ENCODE peak calls at places on chromosome 13, in seven cellular contexts. L is astrocyte of the spinal cord, F is AG04450, U is astrocyte, A is left ventricle myocardium inferior, Q is WTC11, V is A549. P is an unnamed sample.

GRCh38 chr13:106795847-106796246 is 227.9 kb upstream of the ARGLU1 start:
- DNase-seq in L (no peak), F (no peak), U (no peak), A (no peak), Q (no peak), V (no peak), P (no peak)

GRCh38 chr13:101640797-101641400 is 188.4 kb downstream of the ITGBL1 start:
- DNase-seq in L (peak; percentile 76), F (peak; percentile 18), U (peak; percentile 82), A (no peak), Q (no peak), V (peak; percentile 20), P (no peak)

GRCh38 chr13:67736646-67737420 is 506.7 kb upstream of the PCDH9 start:
- DNase-seq in L (peak; percentile 95), F (peak; percentile 37), U (peak; percentile 89), A (no peak), Q (peak; percentile 28), V (peak; percentile 43), P (no peak)

GRCh38 chr13:101289764-101290163 is 126.5 kb downstream of the NALCN start:
- DNase-seq in L (peak; percentile 80), F (peak; percentile 13), U (peak; percentile 64), A (no peak), Q (peak; percentile 79), V (peak; percentile 11), P (no peak)

GRCh38 chr13:93450226-93450625 is 223.6 kb downstream of the GPC6 start:
- DNase-seq in L (peak; percentile 26), F (peak; percentile 34), U (peak; percentile 75), A (no peak), Q (no peak), V (no peak), P (no peak)

GRCh38 chr13:47087841-47088240 is 191.0 kb upstream of the HTR2A start:
- DNase-seq in L (peak; percentile 79), F (peak; percentile 20), U (peak; percentile 77), A (no peak), Q (no peak), V (no peak), P (no peak)

GRCh38 chr13:51269039-51269438 is 46.8 kb downstream of the FAM124A start:
- DNase-seq in L (peak; percentile 50), F (no peak), U (peak; percentile 49), A (no peak), Q (no peak), V (no peak), P (no peak)

GRCh38 chr13:41707192-41707858 is 250.0 kb downstream of the RGCC start:
- DNase-seq in L (no peak), F (no peak), U (peak; percentile 4), A (no peak), Q (no peak), V (no peak), P (no peak)

GRCh38 chr13:48311223-48311622 is 7.7 kb downstream of the RB1 start:
- DNase-seq in L (no peak), F (no peak), U (no peak), A (no peak), Q (no peak), V (no peak), P (no peak)

GRCh38 chr13:29524176-29524575 is 71.3 kb downstream of the SLC7A1 start:
- DNase-seq in L (peak; percentile 26), F (no peak), U (no peak), A (peak; percentile 79), Q (no peak), V (no peak), P (no peak)

GRCh38 chr13:34522818-34523217 is 419.3 kb upstream of the NBEA start:
- DNase-seq in L (peak; percentile 22), F (no peak), U (peak; percentile 81), A (no peak), Q (no peak), V (peak; percentile 40), P (no peak)

GRCh38 chr13:114164681-114165429 is 14.2 kb upstream of the CFAP97D2 start:
- DNase-seq in L (no peak), F (no peak), U (no peak), A (no peak), Q (no peak), V (no peak), P (no peak)

GRCh38 chr13:19634129-19634740 is 776 bp downstream of the MPHOSPH8 start:
- DNase-seq in L (peak; percentile 51), F (no peak), U (peak; percentile 45), A (no peak), Q (no peak), V (peak; percentile 7), P (no peak)

GRCh38 chr13:79791471-79792042 is 310.6 kb downstream of the NDFIP2 start:
- DNase-seq in L (no peak), F (no peak), U (no peak), A (no peak), Q (no peak), V (no peak), P (no peak)

GRCh38 chr13:43363156-43363918 is 340.0 kb downstream of the DNAJC15 start:
- DNase-seq in L (peak; percentile 65), F (peak; percentile 16), U (peak; percentile 77), A (no peak), Q (no peak), V (no peak), P (no peak)

GRCh38 chr13:71602327-71602726 is 264.7 kb downstream of the DACH1 start:
- DNase-seq in L (no peak), F (no peak), U (no peak), A (no peak), Q (no peak), V (no peak), P (no peak)

GRCh38 chr13:75812751-75813181 is 176.6 kb downstream of the LMO7 start:
- DNase-seq in L (peak; percentile 51), F (no peak), U (peak; percentile 27), A (no peak), Q (no peak), V (no peak), P (no peak)

GRCh38 chr13:113428469-113428865 is 24.8 kb downstream of the ADPRHL1 start:
- DNase-seq in L (no peak), F (no peak), U (no peak), A (no peak), Q (no peak), V (no peak), P (no peak)

GRCh38 chr13:113666951-113667701 is at the start of gene GRK1:
- DNase-seq in L (no peak), F (no peak), U (no peak), A (peak; percentile 8), Q (peak; percentile 19), V (no peak), P (peak; percentile 11)

GRCh38 chr13:113499936-113500335 is 9.4 kb upstream of the DCUN1D2 start:
- DNase-seq in L (peak; percentile 25), F (no peak), U (peak; percentile 67), A (no peak), Q (no peak), V (no peak), P (no peak)

GRCh38 chr13:24505756-24506155 is 6.8 kb downstream of the PARP4 start:
- DNase-seq in L (no peak), F (no peak), U (no peak), A (no peak), Q (no peak), V (no peak), P (no peak)

DNA sequence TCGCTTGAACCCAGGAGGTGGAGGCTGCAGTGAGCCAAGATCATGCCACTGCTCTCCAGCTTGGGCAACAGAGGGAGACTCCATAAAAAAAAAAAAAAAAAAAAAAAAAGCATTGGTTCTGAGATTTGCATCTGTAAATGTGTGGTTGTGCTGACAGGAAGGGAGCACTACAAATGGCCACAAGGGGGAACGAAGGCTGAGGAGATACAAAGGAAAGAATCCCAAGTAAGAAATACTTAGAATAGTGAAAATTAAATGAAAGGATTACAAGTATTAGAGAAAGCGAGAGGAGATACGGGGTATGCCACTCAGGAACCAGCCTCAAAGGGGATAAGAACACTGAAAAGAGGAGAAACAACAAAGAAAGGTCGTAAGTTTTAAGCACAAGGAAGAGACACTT is 284.9 kb downstream of the KLF12 start:
- DNase-seq in L (peak; percentile 57), F (no peak), U (peak; percentile 31), A (no peak), Q (peak; percentile 35), V (peak; percentile 60), P (no peak)
- TF ChIP-seq CTCF in L (peak; percentile 57), F (peak; percentile 64), U (peak; percentile 43), A (peak; percentile 58), Q (peak; percentile 18), V (peak; percentile 7), P (no peak)

DNA sequence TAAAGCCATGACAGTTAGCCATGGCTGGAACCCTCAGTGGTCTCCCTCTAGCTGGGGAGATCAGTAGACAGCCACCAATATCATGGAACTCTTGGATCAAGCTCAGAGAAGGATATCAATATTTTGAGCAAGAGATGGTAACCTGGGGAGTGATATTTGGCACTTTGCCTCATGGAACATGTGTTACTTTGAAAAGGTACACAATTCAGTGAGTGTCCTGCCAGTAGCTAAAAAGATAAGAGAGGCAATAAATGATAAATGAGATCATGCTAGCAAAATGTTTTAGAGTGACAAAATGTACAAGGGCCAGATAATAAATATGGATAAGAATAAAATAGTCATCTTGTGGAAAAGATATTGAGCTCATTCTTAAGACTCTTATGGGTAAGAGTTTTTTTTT is 1618.7 kb downstream of the OLFM4 start:
- DNase-seq in L (no peak), F (no peak), U (no peak), A (no peak), Q (no peak), V (no peak), P (no peak)
- TF ChIP-seq CTCF in L (no peak), F (no peak), U (no peak), A (no peak), Q (no peak), V (no peak), P (no peak)

DNA sequence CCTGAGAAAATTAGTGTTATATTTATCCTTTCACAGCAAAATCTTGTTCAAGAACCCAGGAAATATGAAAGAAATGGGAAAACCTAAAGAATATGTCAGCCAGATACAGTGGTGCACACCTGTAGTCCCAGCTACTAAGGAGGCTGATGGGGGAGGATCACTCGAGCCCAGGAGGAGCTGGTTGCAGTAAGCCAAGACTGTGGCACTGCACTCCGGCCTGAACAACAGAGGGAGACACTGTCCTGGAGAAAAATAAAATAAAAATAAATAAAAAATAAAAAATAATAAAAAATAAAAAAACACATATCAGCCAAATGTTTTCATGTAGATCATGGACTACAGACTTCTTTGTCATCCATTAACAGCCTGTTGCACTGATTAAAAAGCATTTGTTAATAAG is 244.8 kb upstream of the KLHL1 start:
- DNase-seq in L (no peak), F (no peak), U (no peak), A (no peak), Q (no peak), V (no peak), P (no peak)
- TF ChIP-seq CTCF in L (no peak), F (no peak), U (no peak), A (no peak), Q (no peak), V (no peak), P (no peak)

DNA sequence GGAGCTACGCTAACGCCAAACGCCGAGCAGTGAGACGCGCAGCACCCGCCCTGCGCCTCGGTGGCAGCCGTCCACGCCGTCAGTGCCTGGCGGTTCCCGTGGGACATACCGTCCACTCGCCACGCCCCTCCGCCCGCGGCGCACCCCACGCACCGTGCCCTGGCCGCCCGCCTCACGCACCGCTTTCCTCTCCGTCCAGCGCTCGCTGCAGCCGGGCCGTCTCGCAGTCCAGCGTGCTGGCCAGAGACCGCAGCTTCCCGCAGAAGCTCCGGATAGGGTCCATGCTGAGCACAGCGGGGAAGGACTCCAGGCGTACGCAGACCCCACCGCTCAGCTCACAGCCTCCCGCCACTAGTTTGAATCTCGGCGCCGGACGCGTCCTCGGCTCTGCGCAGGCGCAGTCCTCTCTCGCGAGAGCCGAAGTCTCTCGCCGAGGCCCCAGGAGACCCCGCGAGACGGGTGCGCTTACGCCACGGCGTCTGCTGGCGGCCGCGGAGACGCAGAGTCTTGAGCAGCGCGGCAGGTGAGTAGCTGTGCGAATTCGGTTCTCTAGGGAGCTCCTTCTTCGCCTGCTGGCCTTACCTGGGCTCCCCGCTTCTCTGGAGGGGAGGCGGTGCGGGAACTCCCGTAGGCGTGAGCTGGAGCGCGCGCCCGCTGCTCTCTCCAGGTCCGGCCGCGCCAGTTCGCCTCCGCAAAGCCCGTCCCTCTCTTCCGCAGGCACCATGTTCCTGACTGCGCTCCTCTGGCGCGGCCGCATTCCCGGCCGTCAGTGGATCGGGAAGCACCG is at the start of the genes MRPL57 and SKA3:
- DNase-seq in L (peak; percentile 93), F (peak; percentile 87), U (peak; percentile 75), A (peak; percentile 90), Q (peak; percentile 96), V (peak; percentile 92), P (peak; percentile 97)
- TF ChIP-seq CTCF in L (no peak), F (no peak), U (no peak), A (peak; percentile 42), Q (no peak), V (no peak), P (no peak)

P was measured in activated B cell treated with CpG ODN at 0.5 μM for 24 hours.